ENCODE peak calls at places on chromosomes 13 and 19, in ten cellular contexts. L, H, X, J, O, P, I, U, V and Z are unnamed samples. For H3K36me3, the result is how much of the 10 kb centered on the place peaks cover.

GRCh38 chr13:110719036-110719710 is 5.7 kb downstream of the ING1 start:
- DNase-seq in L (no peak), H (no peak), X (no peak), J (no peak), O (no peak), P (no peak), I (no peak), U (no peak), V (no peak), Z (no peak)

GRCh38 chr13:21297914-21298831 is 121.7 kb downstream of the MRPL57 start:
- DNase-seq in L (peak), H (peak), X (peak), J (peak), O (peak), P (peak), I (peak), U (peak), V (peak), Z (peak)

GRCh38 chr13:43652751-43653150 is 134.0 kb downstream of the ENOX1 start:
- DNase-seq in L (no peak), H (no peak), X (no peak), J (no peak), O (no peak), P (no peak), I (no peak), U (no peak), V (no peak), Z (no peak)

GRCh38 chr19:3375221-3376088 is 9.1 kb downstream of the NFIC start:
- DNase-seq in L (peak), H (peak), X (no peak), J (peak), O (peak), P (no peak), I (no peak), U (peak), V (peak), Z (no peak)

GRCh38 chr13:95243207-95243606 is 58.0 kb downstream of the ABCC4 start:
- DNase-seq in L (no peak), H (no peak), X (no peak), J (no peak), O (no peak), P (no peak), I (no peak), U (no peak), V (no peak), Z (no peak)

GRCh38 chr19:10260141-10260584 is 8.1 kb downstream of the MRPL4 start:
- DNase-seq in L (no peak), H (no peak), X (peak), J (no peak), O (no peak), P (no peak), I (no peak), U (no peak), V (no peak), Z (peak)

GRCh38 chr19:28213476-28214082 is 999.4 kb downstream of the UQCRFS1 start:
- DNase-seq in L (no peak), H (no peak), X (no peak), J (no peak), O (no peak), P (no peak), I (no peak), U (no peak), V (no peak), Z (no peak)

GRCh38 chr13:50552424-50552966 is 291.0 kb downstream of the DLEU7 start:
- DNase-seq in L (no peak), H (no peak), X (peak), J (no peak), O (no peak), P (no peak), I (no peak), U (no peak), V (no peak), Z (no peak)

GRCh38 chr13:36160297-36160696 is 29.1 kb upstream of the DCLK1 start:
- DNase-seq in L (no peak), H (no peak), X (no peak), J (no peak), O (no peak), P (no peak), I (no peak), U (no peak), V (no peak), Z (no peak)

GRCh38 chr19:7159105-7159933 is 89.8 kb downstream of the ZNF557 start:
- DNase-seq in L (no peak), H (peak), X (no peak), J (peak), O (peak), P (peak), I (no peak), U (peak), V (no peak), Z (no peak)

GRCh38 chr13:97219226-97219625 is 2.9 kb upstream of the MBNL2 start:
- DNase-seq in L (no peak), H (no peak), X (no peak), J (no peak), O (no peak), P (no peak), I (no peak), U (no peak), V (no peak), Z (no peak)

GRCh38 chr13:60572003-60572792 is 175.2 kb downstream of the TDRD3 start:
- DNase-seq in L (no peak), H (peak), X (peak), J (no peak), O (no peak), P (peak), I (no peak), U (no peak), V (no peak), Z (no peak)

GRCh38 chr13:35940734-35941133 is 190.4 kb downstream of the DCLK1 start:
- DNase-seq in L (no peak), H (no peak), X (no peak), J (no peak), O (no peak), P (no peak), I (no peak), U (no peak), V (no peak), Z (no peak)

GRCh38 chr13:98482476-98483444 is 94.1 kb downstream of the STK24 start:
- DNase-seq in L (peak), H (peak), X (no peak), J (peak), O (no peak), P (peak), I (no peak), U (peak), V (peak), Z (peak)

GRCh38 chr13:100221166-100221565 is 132.3 kb downstream of the PCCA start:
- DNase-seq in L (no peak), H (no peak), X (no peak), J (no peak), O (no peak), P (no peak), I (no peak), U (no peak), V (no peak), Z (no peak)

GRCh38 chr19:18649371-18650047 is 12.7 kb downstream of the KLHL26 start:
- DNase-seq in L (no peak), H (peak), X (no peak), J (peak), O (no peak), P (peak), I (no peak), U (peak), V (peak), Z (no peak)

DNA sequence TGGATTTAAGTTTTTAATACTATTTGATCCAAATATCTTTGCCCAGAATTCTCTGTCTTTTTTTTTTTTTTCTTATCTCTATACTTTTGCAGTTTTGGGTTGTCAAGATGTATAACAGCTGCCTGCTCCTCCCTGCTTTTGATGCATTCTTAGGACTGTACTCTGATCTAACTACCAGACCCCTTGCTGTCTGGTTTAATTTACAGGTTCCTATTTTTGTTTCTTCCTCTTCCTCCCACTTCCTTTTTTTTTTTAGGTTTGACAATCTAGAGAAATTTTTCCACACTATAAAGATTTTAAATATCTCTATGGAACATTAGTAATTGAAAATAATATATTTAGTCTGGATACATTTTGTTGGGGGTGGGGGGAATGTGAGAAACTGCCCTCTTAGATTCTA is 12.5 kb downstream of the POMP start:
- DNase-seq in L (no peak), H (no peak), X (no peak), J (no peak), O (no peak), P (no peak), I (no peak), U (no peak), V (no peak), Z (no peak)
- H3K36me3 ChIP-seq in L (under half), H (half or more), X (half or more), J (half or more), O (half or more), P (half or more), I (half or more), U (under half), V (under half), Z (half or more)

GRCh38 chr19:17641846-17642245 is 46.3 kb downstream of the UNC13A start:
- DNase-seq in L (no peak), H (no peak), X (no peak), J (no peak), O (no peak), P (no peak), I (no peak), U (no peak), V (no peak), Z (no peak)
- H3K36me3 ChIP-seq in L (under half), H (under half), X (under half), J (under half), O (under half), P (under half), I (under half), U (under half), V (under half), Z (under half)

GRCh38 chr19:48415395-48415794 is 21.9 kb downstream of the GRIN2D start:
- DNase-seq in L (peak), H (peak), X (peak), J (peak), O (no peak), P (peak), I (peak), U (peak), V (peak), Z (peak)

GRCh38 chr19:48413879-48414623 is 20.6 kb downstream of the GRIN2D start:
- DNase-seq in L (peak), H (peak), X (peak), J (no peak), O (no peak), P (no peak), I (no peak), U (no peak), V (no peak), Z (no peak)

GRCh38 chr19:48417436-48417835 is 24.0 kb downstream of the GRIN2D start:
- DNase-seq in L (no peak), H (no peak), X (no peak), J (no peak), O (no peak), P (no peak), I (no peak), U (no peak), V (no peak), Z (peak)

GRCh38 chr19:48418317-48419064 is 25.0 kb downstream of the GRIN2D start:
- DNase-seq in L (no peak), H (peak), X (peak), J (no peak), O (no peak), P (no peak), I (no peak), U (no peak), V (no peak), Z (peak)

GRCh38 chr19:48415869-48416268 is 22.4 kb downstream of the GRIN2D start:
- DNase-seq in L (peak), H (no peak), X (no peak), J (no peak), O (no peak), P (no peak), I (no peak), U (no peak), V (no peak), Z (no peak)
- H3K36me3 ChIP-seq in L (under half), H (under half), X (under half), J (under half), O (under half), P (under half), I (under half), U (under half), V (under half), Z (under half)

DNA sequence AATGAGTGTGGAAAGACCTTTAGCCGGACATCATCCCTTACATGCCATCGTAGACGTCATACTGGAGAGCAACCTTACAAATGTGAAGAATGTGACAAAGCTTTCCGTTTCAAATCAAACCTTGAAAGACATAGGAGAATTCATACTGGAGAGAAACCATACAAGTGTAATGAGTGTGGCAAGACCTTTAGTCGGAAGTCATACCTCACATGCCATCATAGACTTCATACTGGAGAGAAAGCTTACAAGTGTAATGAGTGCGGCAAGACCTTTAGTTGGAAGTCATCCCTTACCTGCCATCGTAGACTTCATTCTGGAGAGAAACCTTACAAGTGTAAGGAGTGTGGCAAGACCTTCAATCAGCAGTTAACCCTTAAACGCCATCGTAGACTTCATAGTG is 11.7 kb upstream of the ZNF813 start:
- DNase-seq in L (no peak), H (no peak), X (no peak), J (no peak), O (no peak), P (no peak), I (no peak), U (no peak), V (no peak), Z (no peak)
- H3K36me3 ChIP-seq in L (under half), H (under half), X (half or more), J (half or more), O (under half), P (under half), I (under half), U (under half), V (under half), Z (under half)